ENCODE peak calls at places on chromosomes 3 and 15, in ten cellular contexts. U, M, L, P, Q, C, T, N, Z and S are unnamed samples.

GRCh38 chr3:67011414-67012131 is 13.5 kb downstream of the KBTBD8 start:
- DNase-seq in U (no peak), M (no peak), L (no peak), P (no peak), Q (no peak), C (no peak), T (no peak), N (no peak), Z (no peak), S (no peak)

GRCh38 chr3:178672263-178672662 is 136.0 kb downstream of the KCNMB2 start:
- DNase-seq in U (peak), M (peak), L (peak), P (no peak), Q (no peak), C (no peak), T (no peak), N (no peak), Z (peak), S (no peak)

GRCh38 chr3:16069149-16069922 is 105.1 kb upstream of the GALNT15 start:
- DNase-seq in U (peak), M (peak), L (peak), P (peak), Q (no peak), C (no peak), T (no peak), N (no peak), Z (peak), S (peak)

GRCh38 chr3:41126475-41126874 is 72.8 kb upstream of the CTNNB1 start:
- DNase-seq in U (no peak), M (no peak), L (no peak), P (no peak), Q (no peak), C (no peak), T (no peak), N (no peak), Z (no peak), S (no peak)

GRCh38 chr3:51353131-51353530 is 32.0 kb upstream of the MANF start:
- DNase-seq in U (no peak), M (no peak), L (no peak), P (peak), Q (no peak), C (no peak), T (no peak), N (no peak), Z (no peak), S (no peak)

GRCh38 chr3:183490653-183491052 is 62.2 kb upstream of the MCF2L2 start:
- DNase-seq in U (peak), M (peak), L (no peak), P (no peak), Q (no peak), C (no peak), T (no peak), N (no peak), Z (peak), S (no peak)

GRCh38 chr15:36136054-36136453 is 443.4 kb upstream of the CDIN1 start:
- DNase-seq in U (no peak), M (no peak), L (no peak), P (peak), Q (no peak), C (no peak), T (no peak), N (no peak), Z (no peak), S (no peak)

GRCh38 chr3:114333180-114333922 is 39.5 kb downstream of the TIGIT start:
- DNase-seq in U (peak), M (no peak), L (peak), P (peak), Q (peak), C (no peak), T (no peak), N (peak), Z (no peak), S (no peak)

GRCh38 chr3:149625795-149626194 is 32.0 kb downstream of the WWTR1 start:
- DNase-seq in U (no peak), M (no peak), L (no peak), P (peak), Q (no peak), C (no peak), T (no peak), N (no peak), Z (peak), S (no peak)

GRCh38 chr3:37391679-37392078 is 217.3 kb upstream of the LRRFIP2 start:
- DNase-seq in U (no peak), M (no peak), L (no peak), P (no peak), Q (no peak), C (no peak), T (no peak), N (no peak), Z (no peak), S (no peak)

GRCh38 chr3:10205461-10206165 is 40.9 kb downstream of the IRAK2 start:
- DNase-seq in U (peak), M (peak), L (peak), P (peak), Q (peak), C (no peak), T (peak), N (no peak), Z (peak), S (peak)

GRCh38 chr3:27574438-27574795 is 90.2 kb upstream of the SLC4A7 start:
- DNase-seq in U (no peak), M (no peak), L (no peak), P (no peak), Q (no peak), C (no peak), T (no peak), N (no peak), Z (no peak), S (no peak)

GRCh38 chr3:35502699-35503098 is 136.6 kb upstream of the ARPP21 start:
- DNase-seq in U (no peak), M (no peak), L (no peak), P (no peak), Q (no peak), C (no peak), T (no peak), N (peak), Z (no peak), S (no peak)

GRCh38 chr3:36944641-36945270 is at the start of gene TRANK1:
- DNase-seq in U (peak), M (peak), L (no peak), P (peak), Q (no peak), C (peak), T (peak), N (peak), Z (no peak), S (peak)

GRCh38 chr3:185960518-185961288 is 22.9 kb upstream of the TRA2B start:
- DNase-seq in U (no peak), M (no peak), L (no peak), P (no peak), Q (no peak), C (no peak), T (no peak), N (peak), Z (no peak), S (no peak)

GRCh38 chr15:67803996-67804843 is 21.1 kb upstream of the SKOR1 start:
- DNase-seq in U (no peak), M (no peak), L (no peak), P (no peak), Q (no peak), C (no peak), T (no peak), N (peak), Z (no peak), S (no peak)

GRCh38 chr3:104452697-104453096 is 914.0 kb upstream of the ALCAM start:
- DNase-seq in U (no peak), M (no peak), L (no peak), P (no peak), Q (no peak), C (no peak), T (no peak), N (no peak), Z (no peak), S (peak)

GRCh38 chr3:13348671-13349396 is 71.3 kb downstream of the NUP210 start:
- DNase-seq in U (no peak), M (peak), L (peak), P (no peak), Q (no peak), C (no peak), T (no peak), N (peak), Z (no peak), S (no peak)

GRCh38 chr15:66359740-66360139 is 3.3 kb upstream of the TIPIN start:
- DNase-seq in U (no peak), M (no peak), L (no peak), P (no peak), Q (no peak), C (no peak), T (no peak), N (no peak), Z (peak), S (no peak)

GRCh38 chr3:171776411-171776810 is 33.9 kb downstream of the PLD1 start:
- DNase-seq in U (no peak), M (no peak), L (no peak), P (no peak), Q (no peak), C (no peak), T (no peak), N (no peak), Z (peak), S (no peak)
- H3K4me3 ChIP-seq in U (no peak), M (no peak), L (no peak), P (no peak), Q (no peak), C (no peak), T (no peak), N (no peak), Z (no peak), S (no peak)

DNA sequence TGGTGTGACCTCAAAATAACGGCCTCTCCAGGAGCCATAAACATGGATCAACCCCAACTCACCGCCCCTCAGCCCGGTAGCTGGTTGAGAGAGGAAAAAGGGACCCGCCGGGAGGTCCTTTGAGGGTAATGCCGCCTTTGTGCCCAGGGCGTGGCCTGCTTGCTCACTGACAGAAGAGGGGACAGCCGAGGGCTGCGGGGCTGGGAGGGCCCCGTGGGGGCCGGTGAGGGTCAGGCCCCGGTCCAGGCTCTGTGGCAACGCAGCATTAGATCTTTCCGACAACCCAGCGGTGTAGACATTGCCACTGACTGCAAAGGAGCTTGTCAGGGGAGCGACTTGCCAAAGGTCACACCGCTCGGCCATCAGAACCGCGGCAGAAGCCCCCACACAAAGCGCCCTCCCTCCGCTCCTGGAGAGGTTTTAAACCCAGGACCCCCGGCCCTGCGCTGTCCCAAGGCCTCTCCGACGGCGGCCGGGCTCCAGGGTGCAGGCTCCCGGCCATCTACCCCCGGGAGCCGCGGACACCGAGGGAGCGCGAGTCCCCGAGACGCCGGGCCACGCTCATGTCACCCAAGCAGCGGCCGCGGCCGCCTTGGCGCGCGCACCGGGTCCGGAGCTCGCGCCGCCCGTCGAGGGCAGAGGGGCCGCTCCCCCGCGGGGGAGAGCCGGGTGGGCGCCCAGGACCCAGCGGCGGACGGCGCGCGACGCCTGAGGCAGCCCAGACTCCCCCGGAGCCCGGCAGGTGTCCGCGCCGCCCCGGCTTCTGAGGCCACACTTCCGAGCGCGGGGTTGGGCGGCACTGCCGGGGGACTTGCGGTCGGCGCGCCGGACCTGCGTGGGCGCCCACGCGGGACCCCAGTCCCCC is 975 bp downstream of the PCSK6 start:
- DNase-seq in U (no peak), M (no peak), L (no peak), P (no peak), Q (no peak), C (no peak), T (no peak), N (peak), Z (no peak), S (no peak)
- H3K4me3 ChIP-seq in U (no peak), M (no peak), L (no peak), P (no peak), Q (no peak), C (peak), T (peak), N (peak), Z (no peak), S (peak)

GRCh38 chr15:91032919-91033803 is 10.8 kb upstream of the VPS33B start:
- DNase-seq in U (peak), M (no peak), L (no peak), P (no peak), Q (no peak), C (no peak), T (peak), N (peak), Z (peak), S (no peak)
- H3K4me3 ChIP-seq in U (no peak), M (no peak), L (no peak), P (no peak), Q (no peak), C (no peak), T (no peak), N (no peak), Z (no peak), S (no peak)

DNA sequence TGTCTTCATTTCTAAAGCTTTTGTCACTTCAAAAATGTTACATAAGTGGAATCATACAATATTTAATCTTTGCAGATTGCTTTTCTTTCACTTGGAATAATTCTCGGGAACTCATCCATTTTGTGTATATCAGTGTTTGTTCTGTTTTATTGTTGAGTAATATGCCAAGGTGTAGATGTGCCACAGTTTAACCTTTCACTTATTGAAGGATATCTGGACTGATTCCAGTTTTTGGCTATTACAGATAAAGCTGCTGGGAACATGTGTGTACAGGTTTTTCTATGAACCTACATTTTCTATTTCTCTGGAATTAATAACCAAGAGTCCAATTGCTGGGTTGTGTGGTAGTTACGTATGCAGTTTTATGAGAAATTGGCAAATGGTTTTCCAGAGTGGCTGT is 334.9 kb downstream of the PTPRG start:
- DNase-seq in U (no peak), M (no peak), L (no peak), P (no peak), Q (no peak), C (no peak), T (no peak), N (no peak), Z (no peak), S (no peak)
- H3K4me3 ChIP-seq in U (no peak), M (no peak), L (no peak), P (no peak), Q (no peak), C (no peak), T (no peak), N (no peak), Z (no peak), S (no peak)

DNA sequence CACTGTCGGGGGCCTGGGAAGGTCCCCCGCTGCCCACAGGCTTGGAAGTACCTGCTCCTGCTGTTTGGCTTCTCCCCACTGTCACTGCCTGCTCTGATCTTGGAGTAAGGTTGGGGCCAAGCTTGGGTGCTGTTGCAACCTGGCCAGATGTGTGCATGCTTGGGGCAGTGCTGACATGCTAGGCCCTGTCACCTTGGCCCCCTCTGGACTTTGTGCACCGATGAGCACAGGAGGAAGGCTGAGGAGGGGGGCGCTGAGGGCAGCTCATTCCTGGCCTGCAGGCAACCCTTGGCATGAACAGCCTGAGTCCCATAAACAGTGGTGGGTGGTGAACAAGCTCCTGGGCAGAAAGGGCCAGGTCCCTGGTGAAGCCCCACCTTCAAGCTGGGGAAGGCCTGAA is 4.0 kb upstream of the XCR1 start:
- DNase-seq in U (no peak), M (no peak), L (no peak), P (no peak), Q (no peak), C (no peak), T (no peak), N (no peak), Z (no peak), S (no peak)
- H3K4me3 ChIP-seq in U (no peak), M (no peak), L (no peak), P (no peak), Q (no peak), C (no peak), T (no peak), N (no peak), Z (no peak), S (no peak)